ENCODE peak calls at places on chromosome 22, in nine cellular contexts. One of them, this sample, is unnamed.
A peak's percentile ranks its signal among the peaks of the same experiment; 100 is the strongest.

GRCh38 chr22:20582520-20583361 is 75.3 kb downstream of the MED15 start:
- DNase-seq in HCT116: no peak
- DNase-seq in neural progenitor cell: no peak
- DNase-seq in WTC11: no peak
- DNase-seq in uterus: no peak
- DNase-seq in RCC 7860: no peak
- DNase-seq in left ventricle myocardium inferior: peak; percentile 10
- DNase-seq in cardiac septum: no peak
- DNase-seq in activated CD8-positive, alpha-beta memory T cell treated with anti-CD3 and anti-CD28 coated beads for 24 hours: no peak
- DNase-seq in this sample: no peak

GRCh38 chr22:43014062-43014875 is 680 bp downstream of the PACSIN2 start:
- DNase-seq in HCT116: no peak
- DNase-seq in neural progenitor cell: peak; percentile 80
- DNase-seq in WTC11: peak; percentile 65
- DNase-seq in uterus: peak; percentile 44
- DNase-seq in RCC 7860: peak; percentile 45
- DNase-seq in left ventricle myocardium inferior: peak; percentile 37
- DNase-seq in cardiac septum: peak; percentile 83
- DNase-seq in activated CD8-positive, alpha-beta memory T cell treated with anti-CD3 and anti-CD28 coated beads for 24 hours: peak; percentile 70
- DNase-seq in this sample: peak; percentile 72

GRCh38 chr22:45058622-45058912 is 48.8 kb upstream of the PHF21B start:
- DNase-seq in HCT116: no peak
- DNase-seq in neural progenitor cell: no peak
- DNase-seq in WTC11: no peak
- DNase-seq in uterus: no peak
- DNase-seq in RCC 7860: no peak
- DNase-seq in left ventricle myocardium inferior: no peak
- DNase-seq in cardiac septum: no peak
- DNase-seq in activated CD8-positive, alpha-beta memory T cell treated with anti-CD3 and anti-CD28 coated beads for 24 hours: no peak
- DNase-seq in this sample: no peak

GRCh38 chr22:47201186-47201995 is 438.9 kb downstream of the TBC1D22A start:
- DNase-seq in HCT116: no peak
- DNase-seq in neural progenitor cell: no peak
- DNase-seq in WTC11: no peak
- DNase-seq in uterus: no peak
- DNase-seq in RCC 7860: no peak
- DNase-seq in left ventricle myocardium inferior: no peak
- DNase-seq in cardiac septum: peak; percentile 56
- DNase-seq in activated CD8-positive, alpha-beta memory T cell treated with anti-CD3 and anti-CD28 coated beads for 24 hours: peak; percentile 51
- DNase-seq in this sample: no peak

GRCh38 chr22:20615021-20615420 is 107.6 kb downstream of the MED15 start:
- DNase-seq in HCT116: no peak
- DNase-seq in neural progenitor cell: no peak
- DNase-seq in WTC11: no peak
- DNase-seq in uterus: no peak
- DNase-seq in RCC 7860: no peak
- DNase-seq in left ventricle myocardium inferior: no peak
- DNase-seq in cardiac septum: no peak
- DNase-seq in activated CD8-positive, alpha-beta memory T cell treated with anti-CD3 and anti-CD28 coated beads for 24 hours: no peak
- DNase-seq in this sample: no peak

GRCh38 chr22:37823134-37823985 is at the start of gene GALR3:
- DNase-seq in HCT116: no peak
- DNase-seq in neural progenitor cell: no peak
- DNase-seq in WTC11: no peak
- DNase-seq in uterus: no peak
- DNase-seq in RCC 7860: no peak
- DNase-seq in left ventricle myocardium inferior: no peak
- DNase-seq in cardiac septum: no peak
- DNase-seq in activated CD8-positive, alpha-beta memory T cell treated with anti-CD3 and anti-CD28 coated beads for 24 hours: no peak
- DNase-seq in this sample: no peak

GRCh38 chr22:20206709-20207215 is 55.9 kb upstream of the CCDC188 start:
- DNase-seq in HCT116: no peak
- DNase-seq in neural progenitor cell: no peak
- DNase-seq in WTC11: no peak
- DNase-seq in uterus: no peak
- DNase-seq in RCC 7860: peak; percentile 62
- DNase-seq in left ventricle myocardium inferior: no peak
- DNase-seq in cardiac septum: no peak
- DNase-seq in activated CD8-positive, alpha-beta memory T cell treated with anti-CD3 and anti-CD28 coated beads for 24 hours: peak; percentile 62
- DNase-seq in this sample: no peak

GRCh38 chr22:28813772-28814518 is 13.6 kb upstream of the XBP1 start:
- DNase-seq in HCT116: no peak
- DNase-seq in neural progenitor cell: no peak
- DNase-seq in WTC11: no peak
- DNase-seq in uterus: peak; percentile 52
- DNase-seq in RCC 7860: no peak
- DNase-seq in left ventricle myocardium inferior: no peak
- DNase-seq in cardiac septum: no peak
- DNase-seq in activated CD8-positive, alpha-beta memory T cell treated with anti-CD3 and anti-CD28 coated beads for 24 hours: no peak
- DNase-seq in this sample: no peak

GRCh38 chr22:46660604-46661201 is 40.5 kb downstream of the GRAMD4 start:
- DNase-seq in HCT116: no peak
- DNase-seq in neural progenitor cell: no peak
- DNase-seq in WTC11: no peak
- DNase-seq in uterus: no peak
- DNase-seq in RCC 7860: no peak
- DNase-seq in left ventricle myocardium inferior: no peak
- DNase-seq in cardiac septum: no peak
- DNase-seq in activated CD8-positive, alpha-beta memory T cell treated with anti-CD3 and anti-CD28 coated beads for 24 hours: no peak
- DNase-seq in this sample: peak; percentile 87

GRCh38 chr22:29343313-29343805 is 27.9 kb upstream of the RASL10A start:
- DNase-seq in HCT116: no peak
- DNase-seq in neural progenitor cell: peak; percentile 18
- DNase-seq in WTC11: no peak
- DNase-seq in uterus: no peak
- DNase-seq in RCC 7860: peak; percentile 24
- DNase-seq in left ventricle myocardium inferior: peak; percentile 73
- DNase-seq in cardiac septum: peak; percentile 82
- DNase-seq in activated CD8-positive, alpha-beta memory T cell treated with anti-CD3 and anti-CD28 coated beads for 24 hours: no peak
- DNase-seq in this sample: peak; percentile 99

This sample was measured in NCI-H2171.